ENCODE peak calls at places on chromosomes 12 and 14, in seven cellular contexts. X, D, G, W, V, J and I are unnamed samples.

GRCh38 chr12:4257442-4257841 is 16.1 kb upstream of the CCND2 start:
- DNase-seq in X (no peak), D (no peak), G (no peak), W (no peak), V (no peak), J (no peak), I (no peak)

GRCh38 chr14:82661258-82661657 is 1127.6 kb upstream of the SEL1L start:
- DNase-seq in X (no peak), D (no peak), G (no peak), W (no peak), V (no peak), J (no peak), I (no peak)

GRCh38 chr12:19783547-19784444 is 344.5 kb downstream of the AEBP2 start:
- DNase-seq in X (no peak), D (no peak), G (no peak), W (no peak), V (peak; percentile 14), J (no peak), I (no peak)

GRCh38 chr12:38544357-38545066 is 227.9 kb downstream of the ALG10B start:
- DNase-seq in X (no peak), D (no peak), G (no peak), W (no peak), V (no peak), J (no peak), I (no peak)

GRCh38 chr12:41932470-41932991 is 212.1 kb downstream of the GXYLT1 start:
- DNase-seq in X (no peak), D (peak; percentile 38), G (peak; percentile 92), W (peak; percentile 32), V (peak; percentile 53), J (peak; percentile 97), I (peak; percentile 2)

GRCh38 chr14:27688823-27689444 is 1077.7 kb upstream of the FOXG1 start:
- DNase-seq in X (no peak), D (no peak), G (no peak), W (no peak), V (no peak), J (no peak), I (no peak)

GRCh38 chr12:42119085-42119633 is 25.5 kb downstream of the GXYLT1 start:
- DNase-seq in X (no peak), D (peak; percentile 82), G (no peak), W (peak; percentile 74), V (no peak), J (no peak), I (no peak)

GRCh38 chr12:8050600-8051250 is 15.4 kb downstream of the C3AR1 start:
- DNase-seq in X (no peak), D (no peak), G (no peak), W (no peak), V (no peak), J (no peak), I (no peak)

GRCh38 chr14:105491366-105492006 is 440 bp downstream of the TEDC1 start:
- DNase-seq in X (peak; percentile 89), D (peak; percentile 85), G (peak; percentile 90), W (peak; percentile 35), V (peak; percentile 68), J (no peak), I (peak; percentile 89)

GRCh38 chr12:8493084-8493483 is 20.2 kb upstream of the CLEC4D start:
- DNase-seq in X (no peak), D (no peak), G (no peak), W (no peak), V (no peak), J (no peak), I (no peak)

GRCh38 chr14:59905193-59905592 is 14.8 kb upstream of the LRRC9 start:
- DNase-seq in X (no peak), D (peak; percentile 22), G (no peak), W (peak; percentile 26), V (no peak), J (no peak), I (no peak)

GRCh38 chr12:75881910-75882309 is 149.7 kb downstream of the PHLDA1 start:
- DNase-seq in X (no peak), D (no peak), G (no peak), W (no peak), V (no peak), J (no peak), I (no peak)

GRCh38 chr12:112927925-112928324 is 10.3 kb upstream of the OAS3 start:
- DNase-seq in X (no peak), D (no peak), G (no peak), W (no peak), V (no peak), J (no peak), I (no peak)

GRCh38 chr14:68145539-68145938 is 326.0 kb downstream of the RAD51B start:
- DNase-seq in X (no peak), D (peak; percentile 53), G (no peak), W (no peak), V (no peak), J (no peak), I (no peak)

GRCh38 chr12:20390846-20391245 is 22.5 kb downstream of the PDE3A start:
- DNase-seq in X (no peak), D (no peak), G (no peak), W (peak; percentile 69), V (no peak), J (no peak), I (no peak)